ENCODE peak calls at places on chromosomes 5 and 9, in seven cellular contexts. L is endothelial cell, Y is fibroblast of lung, X is thyroid gland, F is heart left ventricle, I is WERI-Rb-1, D is foreskin fibroblast. O is an unnamed sample.
A peak's percentile ranks its signal among the peaks of the same experiment; 100 is the strongest.

GRCh38 chr9:105359899-105360298 is 87.9 kb upstream of the FSD1L start:
- DNase-seq in Y (peak; percentile 34), X (no peak), L (no peak), D (no peak), I (no peak), F (no peak), O (no peak)

GRCh38 chr5:72470817-72471216 is 36.4 kb downstream of the ZNF366 start:
- DNase-seq in D (peak; percentile 72), F (no peak), Y (no peak), X (no peak), L (no peak), I (no peak), O (no peak)

GRCh38 chr9:88087906-88088305 is 50.4 kb downstream of the SPATA31C2 start:
- DNase-seq in F (no peak), D (no peak), I (no peak), X (no peak), Y (no peak), L (no peak), O (no peak)

GRCh38 chr9:87888501-87888900 is 5.8 kb downstream of the SPATA31E1 start:
- DNase-seq in X (no peak), Y (no peak), I (no peak), F (no peak), L (no peak), D (no peak), O (no peak)

GRCh38 chr5:99104538-99105132 is 175.8 kb upstream of the CHD1 start:
- DNase-seq in I (no peak), F (no peak), Y (peak; percentile 58), D (peak; percentile 3), X (no peak), L (no peak), O (no peak)

GRCh38 chr9:93588641-93589609 is 12.5 kb downstream of the PHF2 start:
- DNase-seq in X (no peak), F (no peak), D (peak; percentile 28), I (no peak), L (no peak), Y (no peak), O (no peak)

GRCh38 chr9:89434636-89435314 is 63.1 kb downstream of the SEMA4D start:
- DNase-seq in D (no peak), Y (no peak), X (no peak), F (no peak), I (no peak), L (no peak), O (no peak)

GRCh38 chr9:89817186-89817960 is 212.6 kb downstream of the GADD45G start:
- DNase-seq in I (peak; percentile 56), Y (no peak), D (no peak), F (no peak), X (no peak), L (no peak), O (no peak)

GRCh38 chr5:53874409-53874808 is 314.0 kb downstream of the NDUFS4 start:
- DNase-seq in F (no peak), L (no peak), X (no peak), I (peak; percentile 26), D (peak; percentile 13), Y (no peak), O (no peak)

GRCh38 chr9:89801723-89802680 is 197.2 kb downstream of the GADD45G start:
- DNase-seq in Y (no peak), D (no peak), X (no peak), F (no peak), I (no peak), L (no peak), O (no peak)

GRCh38 chr9:23638837-23639426 is 187.1 kb downstream of the ELAVL2 start:
- DNase-seq in I (no peak), F (no peak), D (no peak), L (no peak), X (no peak), Y (no peak), O (no peak)

GRCh38 chr9:83281306-83282255 is 218.6 kb upstream of the RASEF start:
- DNase-seq in F (peak; percentile 29), I (no peak), L (no peak), D (peak; percentile 69), Y (peak; percentile 6), X (peak; percentile 93), O (no peak)

GRCh38 chr9:129755151-129755550 is 2.3 kb upstream of the PTGES start:
- DNase-seq in F (no peak), Y (no peak), I (no peak), X (no peak), L (no peak), D (no peak), O (no peak)

GRCh38 chr9:99020786-99021436 is 77.2 kb downstream of the COL15A1 start:
- DNase-seq in I (no peak), L (no peak), X (no peak), F (no peak), D (no peak), Y (no peak), O (no peak)

GRCh38 chr5:133483406-133484090 is 128.8 kb downstream of the FSTL4 start:
- DNase-seq in L (no peak), X (no peak), F (no peak), D (no peak), Y (no peak), I (no peak), O (no peak)

GRCh38 chr5:88785396-88786216 is 97.4 kb downstream of the MEF2C start:
- DNase-seq in I (no peak), X (peak; percentile 75), F (peak; percentile 53), L (no peak), Y (peak; percentile 91), D (peak; percentile 84), O (no peak)

GRCh38 chr5:170623576-170624181 is 119.9 kb downstream of the KCNIP1 start:
- DNase-seq in I (peak; percentile 52), F (peak; percentile 39), Y (peak; percentile 60), D (peak; percentile 20), X (peak; percentile 23), L (peak; percentile 72), O (peak; percentile 67)

GRCh38 chr5:139301766-139302499 is 8.4 kb downstream of the MATR3 start:
- DNase-seq in X (no peak), L (no peak), Y (no peak), F (no peak), D (no peak), I (no peak), O (no peak)

GRCh38 chr9:135887585-135888050 is 19.7 kb downstream of the CAMSAP1 start:
- DNase-seq in D (no peak), F (no peak), Y (no peak), X (no peak), L (no peak), I (peak; percentile 57), O (no peak)

GRCh38 chr5:53095222-53095621 is 14.3 kb downstream of the MOCS2 start:
- DNase-seq in Y (no peak), F (no peak), D (no peak), X (no peak), L (no peak), I (no peak), O (no peak)

GRCh38 chr5:159782197-159782994 is 133.9 kb upstream of the ADRA1B start:
- DNase-seq in L (no peak), D (no peak), I (no peak), Y (no peak), F (no peak), X (no peak), O (no peak)

GRCh38 chr9:18256574-18256973 is 217.4 kb upstream of the ADAMTSL1 start:
- DNase-seq in L (no peak), D (peak; percentile 68), Y (peak; percentile 55), F (no peak), I (no peak), X (no peak), O (no peak)

GRCh38 chr9:136255166-136255538 is 9.5 kb upstream of the QSOX2 start:
- DNase-seq in L (no peak), X (no peak), Y (peak; percentile 48), D (peak; percentile 21), F (no peak), I (no peak), O (no peak)

GRCh38 chr5:88890070-88890781 is 7.2 kb upstream of the MEF2C start:
- DNase-seq in I (no peak), Y (no peak), L (no peak), D (no peak), F (no peak), X (no peak), O (no peak)

GRCh38 chr5:92560698-92561361 is 1020.2 kb downstream of the NR2F1-AS1 start:
- DNase-seq in L (no peak), I (no peak), D (peak; percentile 59), Y (peak; percentile 60), F (no peak), X (no peak), O (no peak)

GRCh38 chr5:169503899-169504298 is 79.7 kb upstream of the SPDL1 start:
- DNase-seq in X (no peak), D (no peak), L (no peak), F (no peak), Y (no peak), I (no peak), O (no peak)

GRCh38 chr9:97572196-97572891 is 60.8 kb downstream of the TSTD2 start:
- DNase-seq in L (no peak), X (no peak), I (peak; percentile 7), F (no peak), Y (no peak), D (no peak), O (no peak)

GRCh38 chr5:159310492-159310891 is 19.8 kb downstream of the IL12B start:
- DNase-seq in D (no peak), F (no peak), I (no peak), X (peak; percentile 40), L (peak; percentile 37), Y (no peak), O (peak; percentile 7)

GRCh38 chr9:123735376-123735775 is 194.6 kb downstream of the DENND1A start:
- DNase-seq in F (no peak), I (no peak), D (no peak), X (no peak), L (no peak), Y (no peak), O (no peak)

GRCh38 chr5:14277407-14278320 is 134.5 kb downstream of the TRIO start:
- DNase-seq in Y (no peak), X (no peak), I (no peak), L (no peak), D (no peak), F (no peak), O (no peak)
- TF ChIP-seq CTCF in Y (no peak), X (no peak), I (no peak), L (no peak), D (no peak), F (no peak), O (no peak)

GRCh38 chr5:116289276-116289675 is 204.5 kb downstream of the COMMD10 start:
- DNase-seq in X (no peak), D (no peak), I (no peak), L (peak; percentile 10), Y (no peak), F (no peak), O (no peak)
- TF ChIP-seq CTCF in X (no peak), D (no peak), I (no peak), L (peak; percentile 47), Y (no peak), F (no peak), O (peak; percentile 21)

DNA sequence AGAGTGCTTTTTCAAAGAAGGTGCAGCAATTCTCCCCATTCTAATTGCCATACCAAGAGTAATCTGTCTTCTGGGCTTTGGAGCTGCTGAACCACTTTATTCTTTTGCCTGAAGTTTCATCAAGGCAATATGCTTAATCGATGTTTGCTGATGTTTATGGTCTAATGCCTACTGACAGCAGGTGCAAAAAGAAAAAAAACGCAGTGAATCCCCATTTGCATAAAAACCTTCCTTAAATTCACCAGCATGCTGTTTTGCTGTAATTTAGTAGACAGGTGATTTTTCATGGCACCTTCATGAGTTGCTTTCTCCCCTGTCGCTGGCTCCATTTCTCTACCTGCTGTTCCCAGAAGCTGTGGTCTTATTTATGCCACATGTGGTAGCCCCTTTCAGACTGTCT is 83.1 kb upstream of the MAST4 start:
- DNase-seq in Y (no peak), F (no peak), L (no peak), D (no peak), X (no peak), I (no peak), O (no peak)
- TF ChIP-seq CTCF in Y (no peak), F (no peak), L (no peak), D (no peak), X (no peak), I (no peak), O (no peak)

GRCh38 chr5:136780518-136780917 is 415.2 kb upstream of the TRPC7 start:
- DNase-seq in F (no peak), Y (no peak), X (no peak), L (no peak), D (no peak), I (no peak), O (no peak)
- TF ChIP-seq CTCF in F (no peak), Y (no peak), X (no peak), L (no peak), D (no peak), I (peak; percentile 33), O (no peak)

O was measured in neural crest cell.